ENCODE peak calls at places on chromosomes 5 and 9, in seven cellular contexts. B is GM23248, A is H9, C is astrocyte, L is Karpas-422, S is mammary epithelial cell, O is mesenchymal stem cell. F is an unnamed sample.

GRCh38 chr9:128251701-128252100 is 24.1 kb downstream of the GOLGA2 start:
- DNase-seq in B (peak), A (no peak), C (no peak), L (no peak), S (no peak), O (peak), F (peak)

GRCh38 chr9:88749420-88749819 is 214.4 kb downstream of the NXNL2 start:
- DNase-seq in B (peak), A (no peak), C (peak), L (no peak), S (peak), O (peak), F (peak)

GRCh38 chr5:69167488-69167845 is 517 bp downstream of the CCNB1 start:
- DNase-seq in B (peak), A (peak), C (no peak), L (no peak), S (peak), O (peak), F (no peak)

GRCh38 chr9:88680041-88680440 is 145.1 kb downstream of the NXNL2 start:
- DNase-seq in B (peak), A (no peak), C (no peak), L (no peak), S (no peak), O (no peak), F (no peak)

GRCh38 chr9:116469128-116469527 is 218.0 kb upstream of the TRIM32 start:
- DNase-seq in B (no peak), A (no peak), C (no peak), L (no peak), S (no peak), O (no peak), F (no peak)

GRCh38 chr5:91281409-91281808 is 101.7 kb downstream of the ARRDC3 start:
- DNase-seq in B (peak), A (no peak), C (peak), L (no peak), S (peak), O (peak), F (peak)

GRCh38 chr9:96874947-96875459 is 20.7 kb upstream of the ZNF782 start:
- DNase-seq in B (peak), A (no peak), C (peak), L (no peak), S (peak), O (peak), F (peak)

GRCh38 chr5:51226420-51226735 is 156.9 kb upstream of the ISL1 start:
- DNase-seq in B (no peak), A (peak), C (no peak), L (no peak), S (peak), O (no peak), F (no peak)

GRCh38 chr5:102617857-102618187 is 119.0 kb upstream of the SLCO6A1 start:
- DNase-seq in B (no peak), A (no peak), C (no peak), L (no peak), S (no peak), O (peak), F (peak)

GRCh38 chr5:40569549-40570270 is 110.0 kb upstream of the PTGER4 start:
- DNase-seq in B (no peak), A (no peak), C (no peak), L (no peak), S (no peak), O (no peak), F (peak)

GRCh38 chr9:37405764-37406380 is 16.6 kb upstream of the GRHPR start:
- DNase-seq in B (no peak), A (no peak), C (no peak), L (no peak), S (no peak), O (no peak), F (no peak)

DNA sequence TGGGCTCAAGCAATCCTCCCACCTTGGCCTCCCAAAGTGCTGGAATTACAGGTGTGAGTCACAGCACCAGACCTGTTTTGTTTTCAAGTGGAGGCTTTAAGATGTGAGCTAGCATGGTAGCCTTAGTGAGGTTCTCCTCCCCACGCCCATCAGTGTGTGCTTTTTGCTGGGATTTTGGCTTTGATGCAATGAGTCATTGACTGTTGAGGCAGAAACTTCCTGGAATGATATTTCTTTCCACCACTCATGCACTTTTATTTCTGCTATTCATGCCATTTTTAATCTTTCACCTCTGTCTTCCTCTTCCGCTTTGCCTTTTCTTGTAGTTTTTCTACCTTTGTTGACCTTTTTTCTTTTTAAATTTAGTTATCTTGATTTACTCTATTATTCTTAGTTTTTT is 4.2 kb upstream of the NFIL3 start:
- DNase-seq in B (peak), A (no peak), C (peak), L (no peak), S (peak), O (no peak), F (peak)
- H3K9ac ChIP-seq in B (peak), A (no peak), C (no peak), L (no peak), S (no peak), O (peak), F (no peak)

DNA sequence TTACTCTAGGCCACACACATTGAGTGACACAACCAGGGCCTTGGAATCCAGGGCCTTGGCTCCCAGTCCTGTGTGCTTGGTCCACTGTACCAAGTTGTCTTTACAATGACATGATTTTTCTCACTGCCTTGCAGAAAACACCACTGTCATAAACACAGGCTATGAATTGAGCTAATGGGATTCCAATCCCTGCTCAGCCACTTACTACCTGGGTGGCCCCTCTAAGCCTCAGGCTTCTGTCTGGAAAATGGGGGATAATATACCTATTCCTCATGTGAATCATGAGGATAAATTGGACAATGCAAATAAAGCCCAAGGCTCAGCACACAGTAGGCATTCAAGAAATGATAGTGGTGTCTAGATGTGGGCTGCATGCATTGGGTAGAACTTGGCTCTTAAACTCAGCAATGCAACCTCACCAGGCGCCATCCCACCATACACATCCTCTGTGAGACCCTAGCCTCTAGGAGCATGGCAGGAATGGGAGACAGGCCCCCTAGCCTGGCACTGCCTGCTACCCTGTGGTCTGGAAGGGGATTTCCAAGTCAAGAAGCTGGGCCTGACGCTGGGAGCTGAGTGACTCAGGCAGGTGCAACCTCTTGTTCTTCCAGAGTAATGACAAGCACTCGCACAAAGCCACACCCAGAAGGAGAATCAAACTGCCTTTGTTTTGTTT is 2.3 kb upstream of the TNIP1 start:
- DNase-seq in B (no peak), A (no peak), C (no peak), L (no peak), S (peak), O (peak), F (no peak)
- H3K9ac ChIP-seq in B (no peak), A (no peak), C (no peak), L (no peak), S (peak), O (no peak), F (no peak)

GRCh38 chr9:25677301-25678146 is 720 bp downstream of the TUSC1 start:
- DNase-seq in B (peak), A (peak), C (peak), L (no peak), S (peak), O (peak), F (peak)
- H3K9ac ChIP-seq in B (peak), A (peak), C (peak), L (no peak), S (peak), O (peak), F (peak)

GRCh38 chr5:134440185-134440755 is 28.6 kb upstream of the CDKN2AIPNL start:
- DNase-seq in B (no peak), A (no peak), C (no peak), L (peak), S (no peak), O (no peak), F (no peak)
- H3K9ac ChIP-seq in B (no peak), A (no peak), C (no peak), L (no peak), S (no peak), O (no peak), F (no peak)

DNA sequence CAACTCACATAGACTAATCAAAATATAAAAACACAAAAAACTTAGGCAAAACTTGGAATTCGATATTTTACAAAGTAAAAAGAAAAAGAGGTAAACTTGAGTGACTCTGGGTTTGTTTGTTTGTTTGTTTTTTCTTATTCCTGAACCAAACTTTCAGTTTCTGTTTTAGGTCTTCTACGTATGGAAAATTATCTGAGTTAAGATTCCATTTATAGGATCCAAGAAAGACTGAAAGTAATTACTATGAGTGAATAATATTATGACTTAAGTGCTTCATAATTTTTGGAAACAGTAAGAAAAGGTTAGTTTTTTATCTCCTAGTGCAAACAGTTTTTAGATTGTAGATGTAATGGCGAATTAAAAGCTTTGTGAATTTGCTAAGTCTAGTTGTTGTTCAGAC is 13.2 kb downstream of the ST8SIA4 start:
- DNase-seq in B (no peak), A (no peak), C (no peak), L (peak), S (no peak), O (peak), F (peak)
- H3K9ac ChIP-seq in B (no peak), A (no peak), C (no peak), L (peak), S (no peak), O (peak), F (no peak)

GRCh38 chr5:143008032-143008431 is 237.9 kb downstream of the ARHGAP26 start:
- DNase-seq in B (no peak), A (no peak), C (no peak), L (peak), S (no peak), O (no peak), F (no peak)
- H3K9ac ChIP-seq in B (peak), A (no peak), C (no peak), L (no peak), S (peak), O (peak), F (no peak)

GRCh38 chr5:172687983-172688734 is 47.1 kb downstream of the NEURL1B start:
- DNase-seq in B (no peak), A (no peak), C (no peak), L (no peak), S (no peak), O (no peak), F (no peak)
- H3K9ac ChIP-seq in B (no peak), A (no peak), C (no peak), L (no peak), S (no peak), O (no peak), F (no peak)